ENCODE peak calls at places on chromosomes 5 and 9, in seven cellular contexts. One of them, this sample, is unnamed. For H3K4me1 and H3K36me3, the result is how much of the 10 kb centered on the place peaks cover.

GRCh38 chr9:133732351-133733073 is 5.6 kb downstream of the SARDH start:
- DNase-seq in A673: no peak
- DNase-seq in CD8-positive, alpha-beta memory T cell: no peak
- DNase-seq in SJSA1: peak
- DNase-seq in small intestine: no peak
- DNase-seq in lower lobe of right lung: no peak
- DNase-seq in right lobe of liver: peak
- DNase-seq in this sample: no peak

GRCh38 chr9:1871486-1872181 is 143.5 kb upstream of the SMARCA2 start:
- DNase-seq in A673: peak
- DNase-seq in CD8-positive, alpha-beta memory T cell: no peak
- DNase-seq in right lobe of liver: no peak
- DNase-seq in small intestine: no peak
- DNase-seq in SJSA1: no peak
- DNase-seq in lower lobe of right lung: no peak
- DNase-seq in this sample: no peak

GRCh38 chr5:149237662-149238061 is 34.0 kb upstream of the AFAP1L1 start:
- DNase-seq in SJSA1: no peak
- DNase-seq in lower lobe of right lung: no peak
- DNase-seq in right lobe of liver: no peak
- DNase-seq in CD8-positive, alpha-beta memory T cell: no peak
- DNase-seq in small intestine: no peak
- DNase-seq in A673: no peak
- DNase-seq in this sample: no peak

GRCh38 chr5:132386644-132387286 is 17.3 kb downstream of the SLC22A5 start:
- DNase-seq in CD8-positive, alpha-beta memory T cell: peak
- DNase-seq in right lobe of liver: peak
- DNase-seq in SJSA1: peak
- DNase-seq in lower lobe of right lung: peak
- DNase-seq in small intestine: peak
- DNase-seq in A673: peak
- DNase-seq in this sample: peak

GRCh38 chr9:132036521-132036920 is 43.1 kb downstream of the MED27 start:
- DNase-seq in SJSA1: no peak
- DNase-seq in right lobe of liver: no peak
- DNase-seq in lower lobe of right lung: no peak
- DNase-seq in small intestine: no peak
- DNase-seq in A673: no peak
- DNase-seq in CD8-positive, alpha-beta memory T cell: no peak
- DNase-seq in this sample: no peak

GRCh38 chr5:148748702-148749101 is 77.7 kb upstream of the ADRB2 start:
- DNase-seq in small intestine: no peak
- DNase-seq in lower lobe of right lung: no peak
- DNase-seq in CD8-positive, alpha-beta memory T cell: no peak
- DNase-seq in right lobe of liver: no peak
- DNase-seq in SJSA1: no peak
- DNase-seq in A673: no peak
- DNase-seq in this sample: no peak

GRCh38 chr9:16970321-16970720 is 99.9 kb upstream of the BNC2 start:
- DNase-seq in SJSA1: no peak
- DNase-seq in A673: no peak
- DNase-seq in right lobe of liver: no peak
- DNase-seq in CD8-positive, alpha-beta memory T cell: no peak
- DNase-seq in small intestine: no peak
- DNase-seq in lower lobe of right lung: no peak
- DNase-seq in this sample: no peak

GRCh38 chr9:126809068-126809467 is 4.2 kb downstream of the ZBTB43 start:
- DNase-seq in SJSA1: no peak
- DNase-seq in small intestine: no peak
- DNase-seq in A673: no peak
- DNase-seq in right lobe of liver: no peak
- DNase-seq in lower lobe of right lung: no peak
- DNase-seq in CD8-positive, alpha-beta memory T cell: no peak
- DNase-seq in this sample: no peak

GRCh38 chr9:22108581-22109370 is 99.7 kb upstream of the CDKN2B start:
- DNase-seq in CD8-positive, alpha-beta memory T cell: no peak
- DNase-seq in lower lobe of right lung: no peak
- DNase-seq in A673: no peak
- DNase-seq in right lobe of liver: no peak
- DNase-seq in small intestine: peak
- DNase-seq in SJSA1: no peak
- DNase-seq in this sample: no peak

GRCh38 chr9:92191801-92192200 is 76.6 kb upstream of the SPTLC1 start:
- DNase-seq in small intestine: no peak
- DNase-seq in right lobe of liver: no peak
- DNase-seq in CD8-positive, alpha-beta memory T cell: no peak
- DNase-seq in SJSA1: no peak
- DNase-seq in A673: no peak
- DNase-seq in lower lobe of right lung: no peak
- DNase-seq in this sample: no peak

GRCh38 chr9:105901514-105902109 is 207.3 kb downstream of the TMEM38B start:
- DNase-seq in A673: peak
- DNase-seq in small intestine: peak
- DNase-seq in CD8-positive, alpha-beta memory T cell: no peak
- DNase-seq in right lobe of liver: peak
- DNase-seq in SJSA1: peak
- DNase-seq in lower lobe of right lung: no peak
- DNase-seq in this sample: no peak

GRCh38 chr9:134301387-134302129 is 24.7 kb upstream of the RXRA start:
- DNase-seq in lower lobe of right lung: peak
- DNase-seq in SJSA1: no peak
- DNase-seq in CD8-positive, alpha-beta memory T cell: peak
- DNase-seq in small intestine: no peak
- DNase-seq in A673: no peak
- DNase-seq in right lobe of liver: peak
- DNase-seq in this sample: peak

GRCh38 chr5:87912419-87912818 is 356.2 kb downstream of the TMEM161B start:
- DNase-seq in lower lobe of right lung: no peak
- DNase-seq in SJSA1: no peak
- DNase-seq in right lobe of liver: no peak
- DNase-seq in CD8-positive, alpha-beta memory T cell: no peak
- DNase-seq in A673: no peak
- DNase-seq in small intestine: no peak
- DNase-seq in this sample: no peak

GRCh38 chr9:112711050-112711689 is 6.7 kb downstream of the INIP start:
- DNase-seq in right lobe of liver: no peak
- DNase-seq in CD8-positive, alpha-beta memory T cell: no peak
- DNase-seq in SJSA1: no peak
- DNase-seq in small intestine: peak
- DNase-seq in lower lobe of right lung: no peak
- DNase-seq in A673: peak
- DNase-seq in this sample: no peak

GRCh38 chr9:121620777-121621437 is 30.5 kb upstream of the DAB2IP start:
- DNase-seq in small intestine: no peak
- DNase-seq in lower lobe of right lung: no peak
- DNase-seq in A673: peak
- DNase-seq in SJSA1: no peak
- DNase-seq in CD8-positive, alpha-beta memory T cell: no peak
- DNase-seq in right lobe of liver: no peak
- DNase-seq in this sample: no peak

GRCh38 chr5:55407059-55407684 is 99.4 kb downstream of the MTREX start:
- DNase-seq in SJSA1: no peak
- DNase-seq in small intestine: peak
- DNase-seq in lower lobe of right lung: no peak
- DNase-seq in CD8-positive, alpha-beta memory T cell: no peak
- DNase-seq in right lobe of liver: no peak
- DNase-seq in A673: peak
- DNase-seq in this sample: no peak

GRCh38 chr9:8188720-8189407 is 389.3 kb upstream of the DMAC1 start:
- DNase-seq in right lobe of liver: no peak
- DNase-seq in lower lobe of right lung: no peak
- DNase-seq in SJSA1: no peak
- DNase-seq in CD8-positive, alpha-beta memory T cell: no peak
- DNase-seq in small intestine: no peak
- DNase-seq in A673: no peak
- DNase-seq in this sample: no peak

GRCh38 chr5:73286891-73287290 is 113.9 kb downstream of the TMEM174 start:
- DNase-seq in SJSA1: no peak
- DNase-seq in right lobe of liver: no peak
- DNase-seq in small intestine: no peak
- DNase-seq in lower lobe of right lung: no peak
- DNase-seq in CD8-positive, alpha-beta memory T cell: no peak
- DNase-seq in A673: no peak
- DNase-seq in this sample: no peak

GRCh38 chr9:99389087-99390033 is 167.3 kb downstream of the SEC61B start:
- DNase-seq in right lobe of liver: no peak
- DNase-seq in CD8-positive, alpha-beta memory T cell: no peak
- DNase-seq in small intestine: no peak
- DNase-seq in A673: no peak
- DNase-seq in SJSA1: no peak
- DNase-seq in lower lobe of right lung: no peak
- DNase-seq in this sample: no peak

GRCh38 chr5:156621719-156622118 is 228.4 kb upstream of the PPP1R2B start:
- DNase-seq in CD8-positive, alpha-beta memory T cell: no peak
- DNase-seq in right lobe of liver: no peak
- DNase-seq in SJSA1: no peak
- DNase-seq in small intestine: no peak
- DNase-seq in A673: no peak
- DNase-seq in lower lobe of right lung: no peak
- DNase-seq in this sample: no peak

GRCh38 chr5:179904463-179905143 is 3.1 kb downstream of the TBC1D9B start:
- DNase-seq in A673: no peak
- DNase-seq in CD8-positive, alpha-beta memory T cell: no peak
- DNase-seq in lower lobe of right lung: no peak
- DNase-seq in SJSA1: no peak
- DNase-seq in small intestine: no peak
- DNase-seq in right lobe of liver: no peak
- DNase-seq in this sample: no peak

GRCh38 chr5:107389130-107389553 is 281.6 kb downstream of the EFNA5 start:
- DNase-seq in SJSA1: peak
- DNase-seq in CD8-positive, alpha-beta memory T cell: peak
- DNase-seq in right lobe of liver: no peak
- DNase-seq in A673: peak
- DNase-seq in lower lobe of right lung: no peak
- DNase-seq in small intestine: peak
- DNase-seq in this sample: no peak

GRCh38 chr9:2992427-2992826 is 148.5 kb upstream of the PUM3 start:
- DNase-seq in lower lobe of right lung: no peak
- DNase-seq in right lobe of liver: no peak
- DNase-seq in small intestine: no peak
- DNase-seq in A673: no peak
- DNase-seq in SJSA1: no peak
- DNase-seq in CD8-positive, alpha-beta memory T cell: no peak
- DNase-seq in this sample: no peak

GRCh38 chr5:73312146-73312871 is 136.3 kb downstream of the FOXD1 start:
- DNase-seq in small intestine: peak
- DNase-seq in lower lobe of right lung: no peak
- DNase-seq in right lobe of liver: no peak
- DNase-seq in CD8-positive, alpha-beta memory T cell: peak
- DNase-seq in SJSA1: peak
- DNase-seq in A673: no peak
- DNase-seq in this sample: no peak

GRCh38 chr5:62717211-62717927 is 138.8 kb downstream of the LRRC70 start:
- DNase-seq in CD8-positive, alpha-beta memory T cell: no peak
- DNase-seq in SJSA1: no peak
- DNase-seq in small intestine: no peak
- DNase-seq in lower lobe of right lung: no peak
- DNase-seq in A673: no peak
- DNase-seq in right lobe of liver: no peak
- DNase-seq in this sample: no peak

GRCh38 chr9:77661696-77662095 is 13.6 kb upstream of the GNA14 start:
- DNase-seq in small intestine: no peak
- DNase-seq in lower lobe of right lung: no peak
- DNase-seq in A673: no peak
- DNase-seq in right lobe of liver: no peak
- DNase-seq in CD8-positive, alpha-beta memory T cell: no peak
- DNase-seq in SJSA1: no peak
- DNase-seq in this sample: no peak

DNA sequence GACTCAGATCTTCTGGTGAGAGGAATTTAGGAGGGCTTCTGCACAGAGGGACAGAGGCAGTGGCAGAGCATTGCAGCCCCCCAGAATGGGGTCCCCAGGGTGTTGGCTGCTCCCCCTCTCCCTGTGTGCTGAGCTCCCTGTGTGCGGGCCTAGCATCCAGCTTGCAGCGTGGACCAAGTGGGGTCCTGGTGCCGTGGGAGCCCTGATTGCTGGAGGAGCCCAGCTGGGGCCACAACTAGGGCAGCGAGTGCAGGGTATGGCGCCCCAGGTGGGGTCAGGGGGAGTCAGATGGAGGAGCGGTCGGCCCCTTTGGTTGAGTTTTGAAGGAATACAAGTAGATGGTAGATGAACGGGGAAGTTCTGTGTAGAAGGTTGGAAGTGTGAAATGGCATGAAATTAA is 66.7 kb downstream of the TRIO start:
- DNase-seq in CD8-positive, alpha-beta memory T cell: no peak
- DNase-seq in A673: no peak
- DNase-seq in right lobe of liver: no peak
- DNase-seq in lower lobe of right lung: no peak
- DNase-seq in small intestine: no peak
- DNase-seq in SJSA1: no peak
- DNase-seq in this sample: no peak
- H3K4me1 ChIP-seq in CD8-positive, alpha-beta memory T cell: under half
- H3K4me1 ChIP-seq in A673: under half
- H3K4me1 ChIP-seq in right lobe of liver: under half
- H3K4me1 ChIP-seq in lower lobe of right lung: half or more
- H3K4me1 ChIP-seq in small intestine: under half
- H3K4me1 ChIP-seq in SJSA1: half or more
- H3K4me1 ChIP-seq in this sample: under half

GRCh38 chr5:126403871-126404270 is 19.3 kb upstream of the GRAMD2B start:
- DNase-seq in right lobe of liver: no peak
- DNase-seq in SJSA1: no peak
- DNase-seq in small intestine: no peak
- DNase-seq in CD8-positive, alpha-beta memory T cell: no peak
- DNase-seq in A673: no peak
- DNase-seq in lower lobe of right lung: no peak
- DNase-seq in this sample: no peak
- H3K36me3 ChIP-seq in right lobe of liver: under half
- H3K36me3 ChIP-seq in SJSA1: under half
- H3K36me3 ChIP-seq in small intestine: under half
- H3K36me3 ChIP-seq in CD8-positive, alpha-beta memory T cell: under half
- H3K36me3 ChIP-seq in A673: under half
- H3K36me3 ChIP-seq in lower lobe of right lung: under half
- H3K36me3 ChIP-seq in this sample: under half

GRCh38 chr5:66615894-66616293 is 19.7 kb downstream of the MAST4 start:
- DNase-seq in small intestine: no peak
- DNase-seq in SJSA1: no peak
- DNase-seq in A673: no peak
- DNase-seq in lower lobe of right lung: no peak
- DNase-seq in right lobe of liver: no peak
- DNase-seq in CD8-positive, alpha-beta memory T cell: no peak
- DNase-seq in this sample: no peak
- H3K27ac ChIP-seq in small intestine: no peak
- H3K27ac ChIP-seq in SJSA1: no peak
- H3K27ac ChIP-seq in A673: no peak
- H3K27ac ChIP-seq in lower lobe of right lung: no peak
- H3K27ac ChIP-seq in right lobe of liver: no peak
- H3K27ac ChIP-seq in CD8-positive, alpha-beta memory T cell: no peak
- H3K27ac ChIP-seq in this sample: no peak

DNA sequence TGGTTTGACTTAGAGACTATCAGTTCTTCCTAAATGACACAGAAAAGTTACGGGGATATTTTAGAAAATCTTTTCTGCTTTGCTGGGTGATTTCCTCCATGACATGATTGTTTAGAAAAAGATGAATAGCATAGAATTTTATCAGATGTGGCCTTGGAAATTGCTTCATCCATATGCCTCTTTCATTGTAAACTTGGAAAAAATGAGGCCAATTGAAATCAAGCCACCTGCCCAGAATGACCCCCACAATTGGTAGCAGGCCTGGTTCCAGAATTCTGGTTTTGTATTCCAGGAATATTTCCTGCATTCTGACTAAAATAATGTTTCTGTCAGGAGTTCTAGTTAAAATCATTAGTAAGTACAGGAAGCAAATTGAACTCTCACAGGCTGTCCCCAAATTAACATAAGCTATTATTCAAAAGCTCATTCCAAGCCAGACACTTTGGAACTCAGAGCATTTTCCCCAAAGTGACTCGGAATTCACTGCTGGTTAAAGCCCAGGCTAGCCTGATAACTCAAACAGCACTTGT is 75.2 kb upstream of the ADCY2 start:
- DNase-seq in A673: no peak
- DNase-seq in CD8-positive, alpha-beta memory T cell: no peak
- DNase-seq in right lobe of liver: no peak
- DNase-seq in small intestine: no peak
- DNase-seq in SJSA1: no peak
- DNase-seq in lower lobe of right lung: no peak
- DNase-seq in this sample: no peak
- H3K4me1 ChIP-seq in A673: under half
- H3K4me1 ChIP-seq in CD8-positive, alpha-beta memory T cell: under half
- H3K4me1 ChIP-seq in right lobe of liver: under half
- H3K4me1 ChIP-seq in small intestine: under half
- H3K4me1 ChIP-seq in SJSA1: under half
- H3K4me1 ChIP-seq in lower lobe of right lung: under half
- H3K4me1 ChIP-seq in this sample: under half

This sample was measured in effector memory CD4-positive, alpha-beta T cell.